ENCODE peak calls at places on chromosomes 11 and 22, in ten cellular contexts. One of them, this sample, is unnamed. For H3K4me1, the result is how much of the 10 kb centered on the place peaks cover.

GRCh38 chr22:47372596-47373385 is 610.3 kb downstream of the TBC1D22A start:
- DNase-seq in RWPE2: peak
- DNase-seq in psoas muscle: no peak
- DNase-seq in spleen: peak
- DNase-seq in SK-N-SH: no peak
- DNase-seq in GM23338: no peak
- DNase-seq in right atrium auricular region: no peak
- DNase-seq in OCI-LY7: no peak
- DNase-seq in mammary epithelial cell: no peak
- DNase-seq in left lung: peak
- DNase-seq in this sample: no peak

GRCh38 chr11:66580803-66581202 is 12.1 kb downstream of the CCDC87 start:
- DNase-seq in RWPE2: no peak
- DNase-seq in psoas muscle: no peak
- DNase-seq in spleen: no peak
- DNase-seq in SK-N-SH: no peak
- DNase-seq in GM23338: no peak
- DNase-seq in right atrium auricular region: no peak
- DNase-seq in OCI-LY7: no peak
- DNase-seq in mammary epithelial cell: no peak
- DNase-seq in left lung: peak
- DNase-seq in this sample: no peak

GRCh38 chr11:120009938-120010337 is 128.0 kb downstream of the TRIM29 start:
- DNase-seq in RWPE2: no peak
- DNase-seq in psoas muscle: no peak
- DNase-seq in spleen: no peak
- DNase-seq in SK-N-SH: no peak
- DNase-seq in GM23338: no peak
- DNase-seq in right atrium auricular region: no peak
- DNase-seq in OCI-LY7: no peak
- DNase-seq in mammary epithelial cell: no peak
- DNase-seq in left lung: no peak
- DNase-seq in this sample: no peak

GRCh38 chr11:114340311-114341131 is 44.3 kb downstream of the NNMT start:
- DNase-seq in RWPE2: no peak
- DNase-seq in psoas muscle: peak
- DNase-seq in spleen: peak
- DNase-seq in SK-N-SH: peak
- DNase-seq in GM23338: peak
- DNase-seq in right atrium auricular region: peak
- DNase-seq in OCI-LY7: peak
- DNase-seq in mammary epithelial cell: peak
- DNase-seq in left lung: no peak
- DNase-seq in this sample: peak

GRCh38 chr11:68259122-68259959 is 12.4 kb downstream of the C11orf24 start:
- DNase-seq in RWPE2: no peak
- DNase-seq in psoas muscle: no peak
- DNase-seq in spleen: no peak
- DNase-seq in SK-N-SH: no peak
- DNase-seq in GM23338: no peak
- DNase-seq in right atrium auricular region: no peak
- DNase-seq in OCI-LY7: no peak
- DNase-seq in mammary epithelial cell: no peak
- DNase-seq in left lung: no peak
- DNase-seq in this sample: no peak

GRCh38 chr11:70466154-70466553 is 67.8 kb downstream of the CTTN start:
- DNase-seq in RWPE2: no peak
- DNase-seq in psoas muscle: no peak
- DNase-seq in spleen: peak
- DNase-seq in SK-N-SH: no peak
- DNase-seq in GM23338: no peak
- DNase-seq in right atrium auricular region: no peak
- DNase-seq in OCI-LY7: no peak
- DNase-seq in mammary epithelial cell: no peak
- DNase-seq in left lung: no peak
- DNase-seq in this sample: no peak

GRCh38 chr11:60951909-60952741 is at the start of gene SLC15A3:
- DNase-seq in RWPE2: no peak
- DNase-seq in psoas muscle: peak
- DNase-seq in spleen: peak
- DNase-seq in SK-N-SH: no peak
- DNase-seq in GM23338: peak
- DNase-seq in right atrium auricular region: peak
- DNase-seq in OCI-LY7: peak
- DNase-seq in mammary epithelial cell: no peak
- DNase-seq in left lung: peak
- DNase-seq in this sample: peak

GRCh38 chr11:45279645-45280044 is 6.5 kb downstream of the SYT13 start:
- DNase-seq in RWPE2: no peak
- DNase-seq in psoas muscle: no peak
- DNase-seq in spleen: no peak
- DNase-seq in SK-N-SH: no peak
- DNase-seq in GM23338: no peak
- DNase-seq in right atrium auricular region: no peak
- DNase-seq in OCI-LY7: no peak
- DNase-seq in mammary epithelial cell: no peak
- DNase-seq in left lung: no peak
- DNase-seq in this sample: no peak

GRCh38 chr22:35894937-35895708 is 133.5 kb downstream of the RBFOX2 start:
- DNase-seq in RWPE2: no peak
- DNase-seq in psoas muscle: no peak
- DNase-seq in spleen: no peak
- DNase-seq in SK-N-SH: peak
- DNase-seq in GM23338: no peak
- DNase-seq in right atrium auricular region: no peak
- DNase-seq in OCI-LY7: peak
- DNase-seq in mammary epithelial cell: peak
- DNase-seq in left lung: no peak
- DNase-seq in this sample: no peak

GRCh38 chr11:86760577-86760976 is 39.8 kb upstream of the PRSS23 start:
- DNase-seq in RWPE2: no peak
- DNase-seq in psoas muscle: no peak
- DNase-seq in spleen: no peak
- DNase-seq in SK-N-SH: no peak
- DNase-seq in GM23338: no peak
- DNase-seq in right atrium auricular region: no peak
- DNase-seq in OCI-LY7: no peak
- DNase-seq in mammary epithelial cell: no peak
- DNase-seq in left lung: no peak
- DNase-seq in this sample: no peak

GRCh38 chr11:72239296-72239848 is 4.6 kb downstream of the PHOX2A start:
- DNase-seq in RWPE2: no peak
- DNase-seq in psoas muscle: peak
- DNase-seq in spleen: peak
- DNase-seq in SK-N-SH: peak
- DNase-seq in GM23338: peak
- DNase-seq in right atrium auricular region: no peak
- DNase-seq in OCI-LY7: no peak
- DNase-seq in mammary epithelial cell: no peak
- DNase-seq in left lung: peak
- DNase-seq in this sample: peak

GRCh38 chr22:30214703-30215405 is 31.7 kb downstream of the LIF start:
- DNase-seq in RWPE2: no peak
- DNase-seq in psoas muscle: no peak
- DNase-seq in spleen: peak
- DNase-seq in SK-N-SH: no peak
- DNase-seq in GM23338: peak
- DNase-seq in right atrium auricular region: no peak
- DNase-seq in OCI-LY7: no peak
- DNase-seq in mammary epithelial cell: peak
- DNase-seq in left lung: no peak
- DNase-seq in this sample: no peak

GRCh38 chr22:38861170-38861874 is 10.7 kb downstream of the CBX6 start:
- DNase-seq in RWPE2: no peak
- DNase-seq in psoas muscle: peak
- DNase-seq in spleen: no peak
- DNase-seq in SK-N-SH: no peak
- DNase-seq in GM23338: peak
- DNase-seq in right atrium auricular region: no peak
- DNase-seq in OCI-LY7: no peak
- DNase-seq in mammary epithelial cell: no peak
- DNase-seq in left lung: no peak
- DNase-seq in this sample: no peak

GRCh38 chr22:26610072-26610958 is 7.5 kb downstream of the CRYBB1 start:
- DNase-seq in RWPE2: peak
- DNase-seq in psoas muscle: no peak
- DNase-seq in spleen: peak
- DNase-seq in SK-N-SH: no peak
- DNase-seq in GM23338: no peak
- DNase-seq in right atrium auricular region: no peak
- DNase-seq in OCI-LY7: peak
- DNase-seq in mammary epithelial cell: peak
- DNase-seq in left lung: no peak
- DNase-seq in this sample: peak

GRCh38 chr22:48147404-48147803 is 1385.0 kb downstream of the TBC1D22A start:
- DNase-seq in RWPE2: no peak
- DNase-seq in psoas muscle: no peak
- DNase-seq in spleen: no peak
- DNase-seq in SK-N-SH: no peak
- DNase-seq in GM23338: peak
- DNase-seq in right atrium auricular region: peak
- DNase-seq in OCI-LY7: no peak
- DNase-seq in mammary epithelial cell: no peak
- DNase-seq in left lung: no peak
- DNase-seq in this sample: no peak

GRCh38 chr11:104275992-104276391 is 112.0 kb upstream of the PDGFD start:
- DNase-seq in RWPE2: no peak
- DNase-seq in psoas muscle: no peak
- DNase-seq in spleen: no peak
- DNase-seq in SK-N-SH: no peak
- DNase-seq in GM23338: peak
- DNase-seq in right atrium auricular region: no peak
- DNase-seq in OCI-LY7: no peak
- DNase-seq in mammary epithelial cell: peak
- DNase-seq in left lung: no peak
- DNase-seq in this sample: no peak

DNA sequence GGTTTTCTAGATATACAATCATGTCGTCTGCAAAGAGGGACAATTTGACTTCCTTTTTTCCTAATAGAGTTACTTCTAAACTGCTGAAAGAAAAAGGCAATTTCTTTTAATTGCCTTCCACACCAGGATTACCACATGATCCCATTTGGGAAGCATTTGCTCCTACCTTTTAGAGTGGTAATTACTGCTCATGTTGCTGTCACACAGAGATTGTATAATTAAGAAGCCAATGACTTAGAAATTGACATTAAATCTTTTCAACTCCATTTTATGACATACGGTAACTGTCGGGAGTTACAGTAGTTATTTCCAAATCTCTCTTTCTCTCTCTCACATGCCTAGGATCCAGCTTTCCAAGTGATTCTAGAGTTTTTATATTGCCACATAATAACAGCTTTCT is 17.8 kb upstream of the RAG2 start:
- DNase-seq in RWPE2: no peak
- DNase-seq in psoas muscle: no peak
- DNase-seq in spleen: no peak
- DNase-seq in SK-N-SH: no peak
- DNase-seq in GM23338: no peak
- DNase-seq in right atrium auricular region: no peak
- DNase-seq in OCI-LY7: no peak
- DNase-seq in mammary epithelial cell: no peak
- DNase-seq in left lung: no peak
- DNase-seq in this sample: no peak
- H3K4me1 ChIP-seq in RWPE2: under half
- H3K4me1 ChIP-seq in psoas muscle: under half
- H3K4me1 ChIP-seq in spleen: under half
- H3K4me1 ChIP-seq in SK-N-SH: under half
- H3K4me1 ChIP-seq in GM23338: under half
- H3K4me1 ChIP-seq in right atrium auricular region: under half
- H3K4me1 ChIP-seq in OCI-LY7: under half
- H3K4me1 ChIP-seq in mammary epithelial cell: under half
- H3K4me1 ChIP-seq in left lung: under half
- H3K4me1 ChIP-seq in this sample: under half

GRCh38 chr22:43895986-43896645 is 4.3 kb upstream of the PNPLA5 start:
- DNase-seq in RWPE2: no peak
- DNase-seq in psoas muscle: no peak
- DNase-seq in spleen: no peak
- DNase-seq in SK-N-SH: no peak
- DNase-seq in GM23338: peak
- DNase-seq in right atrium auricular region: no peak
- DNase-seq in OCI-LY7: no peak
- DNase-seq in mammary epithelial cell: no peak
- DNase-seq in left lung: no peak
- DNase-seq in this sample: no peak
- TF ChIP-seq CTCF in RWPE2: no peak
- TF ChIP-seq CTCF in psoas muscle: no peak
- TF ChIP-seq CTCF in spleen: no peak
- TF ChIP-seq CTCF in SK-N-SH: no peak
- TF ChIP-seq CTCF in GM23338: peak
- TF ChIP-seq CTCF in right atrium auricular region: no peak
- TF ChIP-seq CTCF in OCI-LY7: no peak
- TF ChIP-seq CTCF in mammary epithelial cell: no peak
- TF ChIP-seq CTCF in left lung: no peak
- TF ChIP-seq CTCF in this sample: no peak

DNA sequence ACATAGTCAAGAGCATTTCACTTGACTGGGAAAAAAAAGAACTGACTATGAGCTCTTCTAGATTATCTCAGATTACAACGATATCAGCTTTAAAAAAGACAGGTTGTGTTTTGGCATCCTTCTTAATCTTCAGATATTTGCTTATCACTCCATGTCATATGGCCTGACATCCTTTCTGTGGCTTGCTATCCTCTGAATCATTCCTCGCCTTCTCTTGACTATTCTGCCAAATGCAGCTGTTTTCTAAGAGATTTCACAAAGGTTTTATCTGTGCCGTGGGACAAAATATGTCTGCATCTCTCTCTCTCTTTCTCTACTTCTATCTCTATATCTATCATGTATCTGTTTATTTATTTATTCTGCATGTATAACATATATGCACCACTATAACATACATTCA is 746.1 kb downstream of the CNTN5 start:
- DNase-seq in RWPE2: no peak
- DNase-seq in psoas muscle: no peak
- DNase-seq in spleen: no peak
- DNase-seq in SK-N-SH: no peak
- DNase-seq in GM23338: no peak
- DNase-seq in right atrium auricular region: no peak
- DNase-seq in OCI-LY7: no peak
- DNase-seq in mammary epithelial cell: no peak
- DNase-seq in left lung: no peak
- DNase-seq in this sample: no peak
- H3K27ac ChIP-seq in RWPE2: no peak
- H3K27ac ChIP-seq in psoas muscle: no peak
- H3K27ac ChIP-seq in spleen: no peak
- H3K27ac ChIP-seq in SK-N-SH: no peak
- H3K27ac ChIP-seq in GM23338: no peak
- H3K27ac ChIP-seq in right atrium auricular region: no peak
- H3K27ac ChIP-seq in OCI-LY7: no peak
- H3K27ac ChIP-seq in mammary epithelial cell: no peak
- H3K27ac ChIP-seq in left lung: no peak
- H3K27ac ChIP-seq in this sample: no peak

DNA sequence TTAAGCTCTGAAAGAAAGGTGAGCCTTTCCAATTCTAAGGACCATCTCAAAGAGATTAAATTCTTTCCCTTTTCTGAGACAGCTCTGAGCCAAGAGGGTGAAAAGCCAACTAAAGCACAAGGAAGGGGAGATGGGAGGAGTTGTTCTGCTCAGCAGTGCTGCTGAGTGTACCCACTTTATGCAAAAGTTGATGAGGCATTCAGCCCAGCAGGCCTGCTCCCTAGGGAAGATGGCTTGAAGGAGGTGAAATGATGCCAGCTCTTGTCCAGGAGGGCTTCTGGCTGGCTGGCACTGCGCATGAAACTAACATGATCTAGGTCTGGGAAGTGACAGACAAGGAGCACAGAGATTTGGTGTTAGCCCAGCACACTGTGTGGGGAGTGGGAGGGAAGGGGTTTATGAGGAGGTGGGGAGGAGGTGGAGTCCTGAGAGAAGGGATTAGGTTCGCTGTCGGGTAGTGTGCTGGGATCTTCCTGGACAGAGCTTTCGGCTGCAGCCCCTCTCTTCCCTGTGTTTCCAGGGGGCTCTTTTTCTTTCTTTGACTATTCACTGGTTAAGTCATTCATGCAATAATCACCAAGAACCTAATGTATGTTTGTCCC is 225.5 kb upstream of the NARS2 start:
- DNase-seq in RWPE2: no peak
- DNase-seq in psoas muscle: peak
- DNase-seq in spleen: no peak
- DNase-seq in SK-N-SH: no peak
- DNase-seq in GM23338: no peak
- DNase-seq in right atrium auricular region: no peak
- DNase-seq in OCI-LY7: no peak
- DNase-seq in mammary epithelial cell: no peak
- DNase-seq in left lung: no peak
- DNase-seq in this sample: no peak
- H3K4me1 ChIP-seq in RWPE2: under half
- H3K4me1 ChIP-seq in psoas muscle: under half
- H3K4me1 ChIP-seq in spleen: under half
- H3K4me1 ChIP-seq in SK-N-SH: under half
- H3K4me1 ChIP-seq in GM23338: under half
- H3K4me1 ChIP-seq in right atrium auricular region: under half
- H3K4me1 ChIP-seq in OCI-LY7: under half
- H3K4me1 ChIP-seq in mammary epithelial cell: under half
- H3K4me1 ChIP-seq in left lung: under half
- H3K4me1 ChIP-seq in this sample: under half